ENCODE peak calls at places on chromosomes 3 and 15, in ten cellular contexts. One of them, this sample, is unnamed.

GRCh38 chr15:65766422-65767263 is 25.4 kb downstream of the DENND4A start:
- DNase-seq in activated naive CD8-positive, alpha-beta T cell treated with anti-CD3 and anti-CD28 coated beads for 36 hours: no peak
- DNase-seq in tibial artery: no peak
- DNase-seq in iPS-NIHi11: no peak
- DNase-seq in ELR: peak
- DNase-seq in Right ventricle myocardium superior: no peak
- DNase-seq in left cardiac atrium: no peak
- DNase-seq in left ventricle myocardium inferior: no peak
- DNase-seq in stromal cell of bone marrow: no peak
- DNase-seq in DMS 273 treated with DMSO at 0.1 percent for 48 hours: no peak
- DNase-seq in this sample: peak

GRCh38 chr15:42032376-42033213 is 11.8 kb upstream of the PLA2G4E start:
- DNase-seq in activated naive CD8-positive, alpha-beta T cell treated with anti-CD3 and anti-CD28 coated beads for 36 hours: no peak
- DNase-seq in tibial artery: no peak
- DNase-seq in iPS-NIHi11: no peak
- DNase-seq in ELR: no peak
- DNase-seq in Right ventricle myocardium superior: no peak
- DNase-seq in left cardiac atrium: no peak
- DNase-seq in left ventricle myocardium inferior: no peak
- DNase-seq in stromal cell of bone marrow: no peak
- DNase-seq in DMS 273 treated with DMSO at 0.1 percent for 48 hours: no peak
- DNase-seq in this sample: no peak

GRCh38 chr15:46489276-46489675 is 854.4 kb downstream of the SQOR start:
- DNase-seq in activated naive CD8-positive, alpha-beta T cell treated with anti-CD3 and anti-CD28 coated beads for 36 hours: no peak
- DNase-seq in tibial artery: no peak
- DNase-seq in iPS-NIHi11: no peak
- DNase-seq in ELR: no peak
- DNase-seq in Right ventricle myocardium superior: no peak
- DNase-seq in left cardiac atrium: no peak
- DNase-seq in left ventricle myocardium inferior: no peak
- DNase-seq in stromal cell of bone marrow: no peak
- DNase-seq in DMS 273 treated with DMSO at 0.1 percent for 48 hours: no peak
- DNase-seq in this sample: no peak

GRCh38 chr3:52041118-52041847 is 15.1 kb downstream of the DUSP7 start:
- DNase-seq in activated naive CD8-positive, alpha-beta T cell treated with anti-CD3 and anti-CD28 coated beads for 36 hours: no peak
- DNase-seq in tibial artery: no peak
- DNase-seq in iPS-NIHi11: peak
- DNase-seq in ELR: no peak
- DNase-seq in Right ventricle myocardium superior: no peak
- DNase-seq in left cardiac atrium: no peak
- DNase-seq in left ventricle myocardium inferior: no peak
- DNase-seq in stromal cell of bone marrow: no peak
- DNase-seq in DMS 273 treated with DMSO at 0.1 percent for 48 hours: no peak
- DNase-seq in this sample: no peak

GRCh38 chr15:53462631-53463030 is 296.8 kb downstream of the WDR72 start:
- DNase-seq in activated naive CD8-positive, alpha-beta T cell treated with anti-CD3 and anti-CD28 coated beads for 36 hours: no peak
- DNase-seq in tibial artery: no peak
- DNase-seq in iPS-NIHi11: no peak
- DNase-seq in ELR: no peak
- DNase-seq in Right ventricle myocardium superior: no peak
- DNase-seq in left cardiac atrium: no peak
- DNase-seq in left ventricle myocardium inferior: no peak
- DNase-seq in stromal cell of bone marrow: no peak
- DNase-seq in DMS 273 treated with DMSO at 0.1 percent for 48 hours: no peak
- DNase-seq in this sample: no peak

GRCh38 chr3:149673393-149673792 is 15.6 kb upstream of the WWTR1 start:
- DNase-seq in activated naive CD8-positive, alpha-beta T cell treated with anti-CD3 and anti-CD28 coated beads for 36 hours: no peak
- DNase-seq in tibial artery: no peak
- DNase-seq in iPS-NIHi11: no peak
- DNase-seq in ELR: peak
- DNase-seq in Right ventricle myocardium superior: no peak
- DNase-seq in left cardiac atrium: no peak
- DNase-seq in left ventricle myocardium inferior: no peak
- DNase-seq in stromal cell of bone marrow: no peak
- DNase-seq in DMS 273 treated with DMSO at 0.1 percent for 48 hours: no peak
- DNase-seq in this sample: no peak

GRCh38 chr15:64071931-64072765 is 21.5 kb downstream of the CIAO2A start:
- DNase-seq in activated naive CD8-positive, alpha-beta T cell treated with anti-CD3 and anti-CD28 coated beads for 36 hours: no peak
- DNase-seq in tibial artery: no peak
- DNase-seq in iPS-NIHi11: no peak
- DNase-seq in ELR: peak
- DNase-seq in Right ventricle myocardium superior: no peak
- DNase-seq in left cardiac atrium: no peak
- DNase-seq in left ventricle myocardium inferior: no peak
- DNase-seq in stromal cell of bone marrow: no peak
- DNase-seq in DMS 273 treated with DMSO at 0.1 percent for 48 hours: no peak
- DNase-seq in this sample: peak

GRCh38 chr3:29486087-29486486 is 205.2 kb downstream of the RBMS3 start:
- DNase-seq in activated naive CD8-positive, alpha-beta T cell treated with anti-CD3 and anti-CD28 coated beads for 36 hours: no peak
- DNase-seq in tibial artery: no peak
- DNase-seq in iPS-NIHi11: peak
- DNase-seq in ELR: peak
- DNase-seq in Right ventricle myocardium superior: no peak
- DNase-seq in left cardiac atrium: no peak
- DNase-seq in left ventricle myocardium inferior: no peak
- DNase-seq in stromal cell of bone marrow: no peak
- DNase-seq in DMS 273 treated with DMSO at 0.1 percent for 48 hours: no peak
- DNase-seq in this sample: peak

GRCh38 chr3:53803816-53804545 is 42.2 kb downstream of the CHDH start:
- DNase-seq in activated naive CD8-positive, alpha-beta T cell treated with anti-CD3 and anti-CD28 coated beads for 36 hours: no peak
- DNase-seq in tibial artery: peak
- DNase-seq in iPS-NIHi11: no peak
- DNase-seq in ELR: no peak
- DNase-seq in Right ventricle myocardium superior: no peak
- DNase-seq in left cardiac atrium: no peak
- DNase-seq in left ventricle myocardium inferior: no peak
- DNase-seq in stromal cell of bone marrow: peak
- DNase-seq in DMS 273 treated with DMSO at 0.1 percent for 48 hours: no peak
- DNase-seq in this sample: peak

GRCh38 chr3:47082519-47082918 is 81.4 kb downstream of the SETD2 start:
- DNase-seq in activated naive CD8-positive, alpha-beta T cell treated with anti-CD3 and anti-CD28 coated beads for 36 hours: no peak
- DNase-seq in tibial artery: no peak
- DNase-seq in iPS-NIHi11: no peak
- DNase-seq in ELR: peak
- DNase-seq in Right ventricle myocardium superior: no peak
- DNase-seq in left cardiac atrium: no peak
- DNase-seq in left ventricle myocardium inferior: no peak
- DNase-seq in stromal cell of bone marrow: peak
- DNase-seq in DMS 273 treated with DMSO at 0.1 percent for 48 hours: no peak
- DNase-seq in this sample: peak

GRCh38 chr15:73142802-73143762 is 90.8 kb downstream of the NEO1 start:
- DNase-seq in activated naive CD8-positive, alpha-beta T cell treated with anti-CD3 and anti-CD28 coated beads for 36 hours: no peak
- DNase-seq in tibial artery: no peak
- DNase-seq in iPS-NIHi11: no peak
- DNase-seq in ELR: no peak
- DNase-seq in Right ventricle myocardium superior: no peak
- DNase-seq in left cardiac atrium: no peak
- DNase-seq in left ventricle myocardium inferior: no peak
- DNase-seq in stromal cell of bone marrow: no peak
- DNase-seq in DMS 273 treated with DMSO at 0.1 percent for 48 hours: no peak
- DNase-seq in this sample: no peak

GRCh38 chr3:186225603-186226002 is 116.7 kb upstream of the ETV5 start:
- DNase-seq in activated naive CD8-positive, alpha-beta T cell treated with anti-CD3 and anti-CD28 coated beads for 36 hours: no peak
- DNase-seq in tibial artery: no peak
- DNase-seq in iPS-NIHi11: no peak
- DNase-seq in ELR: no peak
- DNase-seq in Right ventricle myocardium superior: no peak
- DNase-seq in left cardiac atrium: no peak
- DNase-seq in left ventricle myocardium inferior: no peak
- DNase-seq in stromal cell of bone marrow: peak
- DNase-seq in DMS 273 treated with DMSO at 0.1 percent for 48 hours: no peak
- DNase-seq in this sample: peak

GRCh38 chr3:49351521-49352011 is 6.6 kb downstream of the GPX1 start:
- DNase-seq in activated naive CD8-positive, alpha-beta T cell treated with anti-CD3 and anti-CD28 coated beads for 36 hours: no peak
- DNase-seq in tibial artery: no peak
- DNase-seq in iPS-NIHi11: peak
- DNase-seq in ELR: peak
- DNase-seq in Right ventricle myocardium superior: no peak
- DNase-seq in left cardiac atrium: no peak
- DNase-seq in left ventricle myocardium inferior: no peak
- DNase-seq in stromal cell of bone marrow: peak
- DNase-seq in DMS 273 treated with DMSO at 0.1 percent for 48 hours: no peak
- DNase-seq in this sample: peak

GRCh38 chr3:35965908-35966307 is 326.6 kb downstream of the ARPP21 start:
- DNase-seq in activated naive CD8-positive, alpha-beta T cell treated with anti-CD3 and anti-CD28 coated beads for 36 hours: no peak
- DNase-seq in tibial artery: no peak
- DNase-seq in iPS-NIHi11: peak
- DNase-seq in ELR: peak
- DNase-seq in Right ventricle myocardium superior: no peak
- DNase-seq in left cardiac atrium: no peak
- DNase-seq in left ventricle myocardium inferior: no peak
- DNase-seq in stromal cell of bone marrow: peak
- DNase-seq in DMS 273 treated with DMSO at 0.1 percent for 48 hours: peak
- DNase-seq in this sample: peak

GRCh38 chr3:39907981-39908380 is 98.6 kb downstream of the MYRIP start:
- DNase-seq in activated naive CD8-positive, alpha-beta T cell treated with anti-CD3 and anti-CD28 coated beads for 36 hours: no peak
- DNase-seq in tibial artery: no peak
- DNase-seq in iPS-NIHi11: no peak
- DNase-seq in ELR: peak
- DNase-seq in Right ventricle myocardium superior: no peak
- DNase-seq in left cardiac atrium: peak
- DNase-seq in left ventricle myocardium inferior: peak
- DNase-seq in stromal cell of bone marrow: no peak
- DNase-seq in DMS 273 treated with DMSO at 0.1 percent for 48 hours: no peak
- DNase-seq in this sample: no peak

GRCh38 chr3:67791620-67792019 is 137.2 kb upstream of the SUCLG2 start:
- DNase-seq in activated naive CD8-positive, alpha-beta T cell treated with anti-CD3 and anti-CD28 coated beads for 36 hours: no peak
- DNase-seq in tibial artery: no peak
- DNase-seq in iPS-NIHi11: no peak
- DNase-seq in ELR: no peak
- DNase-seq in Right ventricle myocardium superior: no peak
- DNase-seq in left cardiac atrium: no peak
- DNase-seq in left ventricle myocardium inferior: no peak
- DNase-seq in stromal cell of bone marrow: no peak
- DNase-seq in DMS 273 treated with DMSO at 0.1 percent for 48 hours: no peak
- DNase-seq in this sample: no peak

GRCh38 chr15:66879968-66880367 is 177.9 kb downstream of the SMAD6 start:
- DNase-seq in activated naive CD8-positive, alpha-beta T cell treated with anti-CD3 and anti-CD28 coated beads for 36 hours: no peak
- DNase-seq in tibial artery: no peak
- DNase-seq in iPS-NIHi11: no peak
- DNase-seq in ELR: no peak
- DNase-seq in Right ventricle myocardium superior: no peak
- DNase-seq in left cardiac atrium: no peak
- DNase-seq in left ventricle myocardium inferior: no peak
- DNase-seq in stromal cell of bone marrow: no peak
- DNase-seq in DMS 273 treated with DMSO at 0.1 percent for 48 hours: no peak
- DNase-seq in this sample: no peak

GRCh38 chr3:159650751-159651150 is 337.9 kb upstream of the IL12A start:
- DNase-seq in activated naive CD8-positive, alpha-beta T cell treated with anti-CD3 and anti-CD28 coated beads for 36 hours: no peak
- DNase-seq in tibial artery: no peak
- DNase-seq in iPS-NIHi11: no peak
- DNase-seq in ELR: no peak
- DNase-seq in Right ventricle myocardium superior: no peak
- DNase-seq in left cardiac atrium: no peak
- DNase-seq in left ventricle myocardium inferior: no peak
- DNase-seq in stromal cell of bone marrow: no peak
- DNase-seq in DMS 273 treated with DMSO at 0.1 percent for 48 hours: no peak
- DNase-seq in this sample: no peak

GRCh38 chr3:110318108-110318507 is 753.5 kb upstream of the NECTIN3 start:
- DNase-seq in activated naive CD8-positive, alpha-beta T cell treated with anti-CD3 and anti-CD28 coated beads for 36 hours: no peak
- DNase-seq in tibial artery: no peak
- DNase-seq in iPS-NIHi11: no peak
- DNase-seq in ELR: peak
- DNase-seq in Right ventricle myocardium superior: no peak
- DNase-seq in left cardiac atrium: no peak
- DNase-seq in left ventricle myocardium inferior: no peak
- DNase-seq in stromal cell of bone marrow: no peak
- DNase-seq in DMS 273 treated with DMSO at 0.1 percent for 48 hours: no peak
- DNase-seq in this sample: peak

GRCh38 chr3:3800685-3801509 is 1.7 kb downstream of the LRRN1 start:
- DNase-seq in activated naive CD8-positive, alpha-beta T cell treated with anti-CD3 and anti-CD28 coated beads for 36 hours: peak
- DNase-seq in tibial artery: peak
- DNase-seq in iPS-NIHi11: no peak
- DNase-seq in ELR: no peak
- DNase-seq in Right ventricle myocardium superior: peak
- DNase-seq in left cardiac atrium: peak
- DNase-seq in left ventricle myocardium inferior: peak
- DNase-seq in stromal cell of bone marrow: no peak
- DNase-seq in DMS 273 treated with DMSO at 0.1 percent for 48 hours: no peak
- DNase-seq in this sample: no peak

GRCh38 chr15:31267161-31268107 is 59.2 kb upstream of the KLF13 start:
- DNase-seq in activated naive CD8-positive, alpha-beta T cell treated with anti-CD3 and anti-CD28 coated beads for 36 hours: no peak
- DNase-seq in tibial artery: peak
- DNase-seq in iPS-NIHi11: no peak
- DNase-seq in ELR: no peak
- DNase-seq in Right ventricle myocardium superior: peak
- DNase-seq in left cardiac atrium: no peak
- DNase-seq in left ventricle myocardium inferior: peak
- DNase-seq in stromal cell of bone marrow: no peak
- DNase-seq in DMS 273 treated with DMSO at 0.1 percent for 48 hours: no peak
- DNase-seq in this sample: no peak

GRCh38 chr15:41487376-41487775 is 6.3 kb upstream of the ITPKA start:
- DNase-seq in activated naive CD8-positive, alpha-beta T cell treated with anti-CD3 and anti-CD28 coated beads for 36 hours: no peak
- DNase-seq in tibial artery: no peak
- DNase-seq in iPS-NIHi11: no peak
- DNase-seq in ELR: no peak
- DNase-seq in Right ventricle myocardium superior: no peak
- DNase-seq in left cardiac atrium: no peak
- DNase-seq in left ventricle myocardium inferior: no peak
- DNase-seq in stromal cell of bone marrow: no peak
- DNase-seq in DMS 273 treated with DMSO at 0.1 percent for 48 hours: no peak
- DNase-seq in this sample: no peak

GRCh38 chr3:102036015-102036414 is 186.7 kb downstream of the NFKBIZ start:
- DNase-seq in activated naive CD8-positive, alpha-beta T cell treated with anti-CD3 and anti-CD28 coated beads for 36 hours: no peak
- DNase-seq in tibial artery: no peak
- DNase-seq in iPS-NIHi11: no peak
- DNase-seq in ELR: no peak
- DNase-seq in Right ventricle myocardium superior: no peak
- DNase-seq in left cardiac atrium: no peak
- DNase-seq in left ventricle myocardium inferior: no peak
- DNase-seq in stromal cell of bone marrow: no peak
- DNase-seq in DMS 273 treated with DMSO at 0.1 percent for 48 hours: no peak
- DNase-seq in this sample: no peak

GRCh38 chr3:132593950-132594328 is 3.1 kb upstream of the ACKR4 start:
- DNase-seq in activated naive CD8-positive, alpha-beta T cell treated with anti-CD3 and anti-CD28 coated beads for 36 hours: no peak
- DNase-seq in tibial artery: no peak
- DNase-seq in iPS-NIHi11: no peak
- DNase-seq in ELR: peak
- DNase-seq in Right ventricle myocardium superior: no peak
- DNase-seq in left cardiac atrium: no peak
- DNase-seq in left ventricle myocardium inferior: no peak
- DNase-seq in stromal cell of bone marrow: no peak
- DNase-seq in DMS 273 treated with DMSO at 0.1 percent for 48 hours: no peak
- DNase-seq in this sample: peak

GRCh38 chr3:122183521-122183892 is at the start of gene CASR:
- DNase-seq in activated naive CD8-positive, alpha-beta T cell treated with anti-CD3 and anti-CD28 coated beads for 36 hours: no peak
- DNase-seq in tibial artery: no peak
- DNase-seq in iPS-NIHi11: peak
- DNase-seq in ELR: no peak
- DNase-seq in Right ventricle myocardium superior: no peak
- DNase-seq in left cardiac atrium: no peak
- DNase-seq in left ventricle myocardium inferior: no peak
- DNase-seq in stromal cell of bone marrow: no peak
- DNase-seq in DMS 273 treated with DMSO at 0.1 percent for 48 hours: no peak
- DNase-seq in this sample: peak

GRCh38 chr3:88807471-88808090 is 299.8 kb upstream of the EPHA3 start:
- DNase-seq in activated naive CD8-positive, alpha-beta T cell treated with anti-CD3 and anti-CD28 coated beads for 36 hours: no peak
- DNase-seq in tibial artery: no peak
- DNase-seq in iPS-NIHi11: no peak
- DNase-seq in ELR: peak
- DNase-seq in Right ventricle myocardium superior: no peak
- DNase-seq in left cardiac atrium: no peak
- DNase-seq in left ventricle myocardium inferior: no peak
- DNase-seq in stromal cell of bone marrow: peak
- DNase-seq in DMS 273 treated with DMSO at 0.1 percent for 48 hours: no peak
- DNase-seq in this sample: peak

GRCh38 chr3:65597952-65598413 is 440.7 kb downstream of the MAGI1 start:
- DNase-seq in activated naive CD8-positive, alpha-beta T cell treated with anti-CD3 and anti-CD28 coated beads for 36 hours: no peak
- DNase-seq in tibial artery: no peak
- DNase-seq in iPS-NIHi11: peak
- DNase-seq in ELR: no peak
- DNase-seq in Right ventricle myocardium superior: no peak
- DNase-seq in left cardiac atrium: no peak
- DNase-seq in left ventricle myocardium inferior: no peak
- DNase-seq in stromal cell of bone marrow: no peak
- DNase-seq in DMS 273 treated with DMSO at 0.1 percent for 48 hours: no peak
- DNase-seq in this sample: no peak